ENCODE peak calls at places on chromosomes 2 and 18, in six cellular contexts. G is RWPE2, A is fibroblast of the aortic adventitia, O is ovary, B is choroid plexus epithelial cell, N is RWPE1. H is an unnamed sample.

GRCh38 chr2:30139131-30139870 is 7.5 kb upstream of the YPEL5 start:
- DNase-seq in G (no peak), A (no peak), O (no peak), B (no peak), N (no peak), H (no peak)

GRCh38 chr2:96899084-96899735 is 29.3 kb upstream of the SEMA4C start:
- DNase-seq in G (no peak), A (peak; percentile 13), O (no peak), B (no peak), N (no peak), H (no peak)

GRCh38 chr2:41483221-41483620 is 564.6 kb upstream of the PKDCC start:
- DNase-seq in G (no peak), A (no peak), O (no peak), B (no peak), N (no peak), H (no peak)

GRCh38 chr2:196591621-196592022 is 47.9 kb upstream of the CCDC150 start:
- DNase-seq in G (no peak), A (no peak), O (no peak), B (no peak), N (no peak), H (no peak)

GRCh38 chr18:65235966-65236634 is 514.7 kb upstream of the CDH7 start:
- DNase-seq in G (no peak), A (no peak), O (no peak), B (no peak), N (peak; percentile 0), H (no peak)

GRCh38 chr2:128506534-128506933 is 187.9 kb upstream of the HS6ST1 start:
- DNase-seq in G (no peak), A (no peak), O (no peak), B (no peak), N (no peak), H (no peak)

GRCh38 chr2:197042613-197043248 is 116.2 kb upstream of the PGAP1 start:
- DNase-seq in G (no peak), A (no peak), O (no peak), B (no peak), N (no peak), H (no peak)

GRCh38 chr18:23924813-23925212 is 89.7 kb upstream of the TTC39C start:
- DNase-seq in G (no peak), A (peak; percentile 65), O (no peak), B (peak; percentile 5), N (no peak), H (no peak)

GRCh38 chr18:79644006-79644665 is 35.5 kb upstream of the CTDP1 start:
- DNase-seq in G (no peak), A (peak; percentile 58), O (peak; percentile 73), B (peak; percentile 60), N (peak; percentile 85), H (no peak)

GRCh38 chr2:200411831-200412230 is 98.0 kb downstream of the KCTD18 start:
- DNase-seq in G (no peak), A (no peak), O (no peak), B (peak; percentile 82), N (no peak), H (no peak)

GRCh38 chr2:227163998-227164744 is at the start of the genes COL4A3 and COL4A4:
- DNase-seq in G (peak; percentile 43), A (peak; percentile 18), O (peak; percentile 53), B (no peak), N (peak; percentile 28), H (peak; percentile 49)

GRCh38 chr2:180058993-180059392 is 51.9 kb upstream of the CWC22 start:
- DNase-seq in G (no peak), A (no peak), O (no peak), B (no peak), N (no peak), H (no peak)

GRCh38 chr2:235721586-235721985 is 227.7 kb downstream of the AGAP1 start:
- DNase-seq in G (no peak), A (no peak), O (no peak), B (no peak), N (no peak), H (no peak)

GRCh38 chr2:40725950-40726349 is 274.1 kb upstream of the SLC8A1 start:
- DNase-seq in G (no peak), A (no peak), O (no peak), B (no peak), N (no peak), H (no peak)

GRCh38 chr2:235598842-235599531 is 105.1 kb downstream of the AGAP1 start:
- DNase-seq in G (no peak), A (no peak), O (no peak), B (no peak), N (no peak), H (no peak)

GRCh38 chr18:80172056-80172455 is 63.0 kb downstream of the ADNP2 start:
- DNase-seq in G (no peak), A (peak; percentile 12), O (no peak), B (no peak), N (no peak), H (no peak)

GRCh38 chr18:2917255-2918047 is 70.6 kb downstream of the EMILIN2 start:
- DNase-seq in G (no peak), A (no peak), O (no peak), B (no peak), N (no peak), H (no peak)

GRCh38 chr2:20615466-20616241 is 35.2 kb downstream of the HS1BP3 start:
- DNase-seq in G (peak; percentile 16), A (no peak), O (peak; percentile 37), B (no peak), N (no peak), H (no peak)

GRCh38 chr2:85106489-85107180 is 26.6 kb upstream of the TCF7L1 start:
- DNase-seq in G (no peak), A (peak; percentile 81), O (no peak), B (peak; percentile 86), N (peak; percentile 59), H (no peak)

GRCh38 chr2:100895934-100896685 is 76.2 kb downstream of the NPAS2 start:
- DNase-seq in G (no peak), A (no peak), O (no peak), B (no peak), N (no peak), H (no peak)

GRCh38 chr2:122028371-122029102 is 273.1 kb downstream of the TSN start:
- DNase-seq in G (no peak), A (peak; percentile 88), O (no peak), B (peak; percentile 51), N (peak; percentile 85), H (no peak)

GRCh38 chr2:68099260-68099659 is 36.5 kb upstream of the C1D start:
- DNase-seq in G (no peak), A (no peak), O (no peak), B (no peak), N (no peak), H (no peak)
- TF ChIP-seq CTCF in G (no peak), A (no peak), O (no peak), B (no peak), N (no peak), H (no peak)

DNA sequence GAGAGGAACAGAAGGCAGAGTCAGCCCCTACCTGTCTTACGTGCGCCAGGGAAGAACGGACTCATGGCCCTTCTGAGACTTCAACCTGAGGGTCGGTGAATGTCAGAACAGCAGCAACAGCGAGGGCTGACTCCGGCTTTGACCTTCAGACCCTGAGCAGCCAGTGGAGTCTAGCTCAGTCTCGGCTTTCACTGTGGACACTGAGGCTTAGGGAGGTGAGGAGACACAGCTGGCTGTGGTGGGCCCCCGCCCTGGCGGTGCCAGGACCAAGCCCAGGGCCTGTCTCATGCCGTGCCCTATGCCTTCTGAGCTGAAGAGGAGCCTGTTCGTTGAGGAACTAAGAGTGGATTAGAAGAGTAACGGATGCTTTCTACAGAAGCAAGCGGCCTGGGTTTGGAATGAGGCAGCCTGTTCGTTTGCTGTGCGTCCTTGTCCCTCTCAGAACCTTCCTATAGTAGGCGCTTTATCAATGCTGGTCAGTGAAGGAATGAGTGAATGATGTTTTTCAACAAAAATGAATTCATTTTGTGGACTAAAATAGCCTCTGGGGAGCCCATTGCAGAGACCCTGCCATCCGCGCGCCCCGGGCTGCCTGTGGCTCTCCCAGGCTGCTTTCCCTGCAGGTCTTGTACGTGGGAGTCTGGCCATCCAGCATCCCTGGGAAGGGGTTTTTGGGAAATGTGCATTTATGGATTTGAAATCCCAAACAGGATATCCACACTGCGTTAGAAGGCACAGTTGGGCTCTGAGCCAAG is 38.9 kb downstream of the ASB1 start:
- DNase-seq in G (no peak), A (no peak), O (no peak), B (no peak), N (no peak), H (peak; percentile 33)
- TF ChIP-seq CTCF in G (no peak), A (no peak), O (no peak), B (no peak), N (no peak), H (no peak)

DNA sequence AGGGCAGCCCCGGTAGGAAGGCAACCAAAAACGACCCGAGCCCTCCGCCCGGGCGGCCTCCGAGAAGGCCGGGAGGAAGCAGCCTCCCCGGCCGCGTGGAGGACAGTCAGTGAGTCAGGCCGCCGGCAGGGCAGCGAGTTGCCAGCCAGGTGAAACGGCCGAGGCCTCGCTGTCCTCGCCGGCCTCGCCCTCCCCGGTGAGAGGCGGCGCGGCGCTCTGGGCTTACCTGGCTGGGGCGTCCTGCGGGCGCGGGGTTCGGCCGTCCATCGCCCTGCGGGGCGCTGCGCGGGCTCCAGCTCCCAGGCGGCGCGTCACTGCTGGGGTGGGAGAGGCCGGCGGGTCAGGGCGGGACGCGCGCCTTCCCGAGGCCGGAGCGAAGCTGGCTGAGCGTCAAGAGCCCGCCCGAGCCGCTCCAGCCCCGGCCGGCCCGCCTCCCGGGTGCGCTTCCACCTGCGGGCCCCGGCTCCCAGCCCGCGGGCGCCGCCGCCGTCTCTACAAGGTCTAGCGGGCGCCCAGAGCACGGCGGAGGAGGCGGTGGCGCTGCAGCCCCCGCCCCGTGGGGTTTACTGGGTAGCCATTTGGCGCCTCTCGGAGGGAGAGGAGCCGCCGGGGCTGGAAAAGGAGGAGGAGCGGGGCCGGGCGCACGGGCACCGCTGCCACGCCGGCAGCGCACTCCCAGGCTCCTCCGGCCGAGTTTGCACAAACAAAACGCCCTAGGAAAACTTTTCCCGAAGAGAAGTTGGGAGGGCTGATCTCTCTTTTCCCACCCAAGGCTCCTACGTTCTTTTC is 499 bp downstream of the COBLL1 start:
- DNase-seq in G (peak; percentile 68), A (peak; percentile 64), O (peak; percentile 80), B (peak; percentile 78), N (peak; percentile 55), H (peak; percentile 39)
- TF ChIP-seq CTCF in G (no peak), A (peak; percentile 23), O (no peak), B (peak; percentile 8), N (no peak), H (no peak)

GRCh38 chr2:86300496-86300895 is 36.9 kb downstream of the REEP1 start:
- DNase-seq in G (no peak), A (peak; percentile 38), O (no peak), B (no peak), N (no peak), H (no peak)

GRCh38 chr2:86298411-86299390 is 38.7 kb downstream of the REEP1 start:
- DNase-seq in G (no peak), A (peak; percentile 40), O (no peak), B (no peak), N (peak; percentile 13), H (no peak)

GRCh38 chr2:86296947-86297346 is 40.5 kb downstream of the REEP1 start:
- DNase-seq in G (no peak), A (no peak), O (no peak), B (no peak), N (no peak), H (no peak)

GRCh38 chr2:86295071-86295470 is 42.4 kb downstream of the REEP1 start:
- DNase-seq in G (no peak), A (no peak), O (no peak), B (no peak), N (no peak), H (no peak)

GRCh38 chr2:86297382-86298147 is 39.9 kb downstream of the REEP1 start:
- DNase-seq in G (no peak), A (no peak), O (no peak), B (no peak), N (no peak), H (no peak)
- TF ChIP-seq CTCF in G (no peak), A (no peak), O (no peak), B (peak; percentile 36), N (no peak), H (no peak)